ENCODE peak calls at places on chromosomes 4 and X, in nine cellular contexts. I is GM23248, H is thoracic aorta, J is astrocyte of the spinal cord, A is psoas muscle, Q is foreskin fibroblast, D is BJ, Z is pancreas, R is AG04450. Y is an unnamed sample.

GRCh38 chrX:103233263-103233662 is 18.4 kb downstream of the BEX4 start:
- DNase-seq in I (no peak), H (no peak), J (no peak), A (no peak), Q (no peak), D (no peak), Z (no peak), R (no peak), Y (no peak)

GRCh38 chrX:72545990-72546389 is 26.7 kb downstream of the HDAC8 start:
- DNase-seq in I (no peak), H (no peak), J (peak), A (no peak), Q (no peak), D (no peak), Z (no peak), R (no peak), Y (no peak)

GRCh38 chrX:3815896-3816664 is 102.6 kb upstream of the PRKX start:
- DNase-seq in I (peak), H (no peak), J (peak), A (peak), Q (peak), D (no peak), Z (peak), R (no peak), Y (no peak)

GRCh38 chr4:107050525-107051135 is 14.5 kb upstream of the DKK2 start:
- DNase-seq in I (peak), H (no peak), J (no peak), A (no peak), Q (no peak), D (no peak), Z (no peak), R (no peak), Y (no peak)

GRCh38 chr4:163191999-163192398 is 25.3 kb upstream of the NAF1 start:
- DNase-seq in I (peak), H (no peak), J (no peak), A (no peak), Q (no peak), D (no peak), Z (no peak), R (no peak), Y (no peak)

GRCh38 chr4:118086334-118086733 is 52.0 kb downstream of the NDST3 start:
- DNase-seq in I (peak), H (no peak), J (peak), A (no peak), Q (peak), D (peak), Z (no peak), R (no peak), Y (peak)

GRCh38 chr4:3399277-3400194 is 42.2 kb upstream of the HGFAC start:
- DNase-seq in I (peak), H (no peak), J (peak), A (no peak), Q (no peak), D (no peak), Z (no peak), R (no peak), Y (no peak)

GRCh38 chrX:40607381-40607780 is 15.8 kb upstream of the MPC1L start:
- DNase-seq in I (no peak), H (no peak), J (no peak), A (no peak), Q (no peak), D (no peak), Z (no peak), R (no peak), Y (no peak)

GRCh38 chr4:169279111-169279510 is 8.4 kb upstream of the SH3RF1 start:
- DNase-seq in I (no peak), H (no peak), J (peak), A (no peak), Q (peak), D (no peak), Z (no peak), R (no peak), Y (no peak)

GRCh38 chr4:28772066-28772465 is 1911.4 kb downstream of the STIM2 start:
- DNase-seq in I (peak), H (no peak), J (peak), A (no peak), Q (peak), D (peak), Z (no peak), R (peak), Y (peak)

GRCh38 chrX:149871940-149872339 is 9.0 kb upstream of the MAGEA8 start:
- DNase-seq in I (peak), H (no peak), J (no peak), A (no peak), Q (no peak), D (no peak), Z (no peak), R (no peak), Y (no peak)

GRCh38 chr4:33649015-33649414 is 2595.3 kb downstream of the ARAP2 start:
- DNase-seq in I (peak), H (no peak), J (peak), A (no peak), Q (peak), D (no peak), Z (no peak), R (no peak), Y (peak)

GRCh38 chrX:9662148-9662547 is 103.5 kb downstream of the GPR143 start:
- DNase-seq in I (peak), H (no peak), J (peak), A (no peak), Q (peak), D (no peak), Z (no peak), R (no peak), Y (no peak)

GRCh38 chr4:61336488-61336887 is 136.4 kb downstream of the ADGRL3 start:
- DNase-seq in I (no peak), H (no peak), J (no peak), A (no peak), Q (no peak), D (no peak), Z (no peak), R (no peak), Y (no peak)

GRCh38 chr4:3228881-3229280 is 20.1 kb upstream of the MSANTD1 start:
- DNase-seq in I (no peak), H (no peak), J (no peak), A (peak), Q (no peak), D (no peak), Z (no peak), R (no peak), Y (no peak)

DNA sequence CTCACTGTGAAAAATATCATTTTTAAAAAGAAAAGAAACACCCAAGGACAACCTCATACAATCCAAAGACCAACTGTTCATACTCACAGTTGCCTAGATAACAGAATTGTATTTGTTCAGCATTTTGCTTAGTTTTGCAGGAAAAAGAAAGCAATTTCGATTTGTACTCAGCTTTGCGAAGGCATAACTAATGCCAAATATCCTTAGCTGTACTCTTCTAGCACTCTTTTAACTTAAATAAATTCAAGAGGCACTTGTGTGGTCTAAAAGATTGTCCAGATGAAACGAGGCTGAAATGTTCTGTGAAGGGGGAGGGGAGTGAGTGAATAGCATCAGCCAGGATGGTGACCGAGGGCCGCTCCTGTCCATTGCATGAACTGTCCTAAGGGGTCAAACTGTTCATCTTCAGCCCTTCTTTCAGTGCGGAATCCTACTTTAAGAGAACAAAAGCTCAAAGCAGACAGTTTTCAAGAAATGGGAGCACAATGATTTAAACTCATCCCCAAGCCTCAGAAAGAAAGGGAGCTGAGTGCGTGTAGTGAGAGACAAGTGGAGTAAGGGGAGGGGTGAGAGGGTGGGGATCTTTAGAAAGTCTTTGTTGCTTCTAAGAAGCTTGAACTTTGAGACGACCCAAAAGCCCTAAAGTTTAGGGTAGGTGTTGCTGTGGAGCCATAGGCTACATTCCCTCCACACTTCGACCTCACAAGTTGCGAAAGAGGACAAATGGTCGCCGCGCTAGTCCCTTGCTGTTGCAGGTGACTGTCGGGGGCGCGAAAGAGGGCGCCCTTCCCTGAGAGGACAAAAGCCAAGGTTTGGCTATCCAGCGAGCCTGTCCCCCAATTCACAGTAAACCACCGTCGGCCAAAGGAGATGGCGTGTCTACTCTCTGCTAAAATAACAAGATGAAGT is 4.0 kb upstream of the NEUROG2 start:
- DNase-seq in I (no peak), H (no peak), J (no peak), A (no peak), Q (no peak), D (no peak), Z (no peak), R (no peak), Y (no peak)
- H3K4me3 ChIP-seq in I (no peak), H (no peak), J (no peak), A (no peak), Q (no peak), D (no peak), Z (no peak), R (no peak), Y (no peak)

GRCh38 chrX:134548257-134548732 is 88.3 kb downstream of the HPRT1 start:
- DNase-seq in I (peak), H (no peak), J (no peak), A (no peak), Q (no peak), D (no peak), Z (no peak), R (no peak), Y (no peak)
- H3K4me3 ChIP-seq in I (peak), H (peak), J (peak), A (peak), Q (peak), D (peak), Z (peak), R (peak), Y (peak)

GRCh38 chr4:74878323-74878722 is 54.6 kb upstream of the PARM1 start:
- DNase-seq in I (no peak), H (no peak), J (no peak), A (no peak), Q (no peak), D (no peak), Z (no peak), R (no peak), Y (no peak)

GRCh38 chr4:74875451-74875850 is 57.5 kb upstream of the PARM1 start:
- DNase-seq in I (no peak), H (no peak), J (no peak), A (no peak), Q (no peak), D (no peak), Z (no peak), R (no peak), Y (no peak)

GRCh38 chr4:74874785-74875367 is 58.0 kb upstream of the PARM1 start:
- DNase-seq in I (peak), H (no peak), J (peak), A (no peak), Q (peak), D (peak), Z (no peak), R (peak), Y (peak)

GRCh38 chr4:74873545-74874295 is 59.2 kb upstream of the PARM1 start:
- DNase-seq in I (no peak), H (no peak), J (no peak), A (no peak), Q (no peak), D (no peak), Z (no peak), R (no peak), Y (no peak)
- H3K4me3 ChIP-seq in I (no peak), H (peak), J (no peak), A (no peak), Q (no peak), D (no peak), Z (no peak), R (no peak), Y (no peak)

GRCh38 chr4:18815081-18815778 is 793.7 kb upstream of the LCORL start:
- DNase-seq in I (no peak), H (no peak), J (no peak), A (no peak), Q (no peak), D (no peak), Z (no peak), R (no peak), Y (no peak)

GRCh38 chr4:18815779-18816173 is 794.2 kb upstream of the LCORL start:
- DNase-seq in I (no peak), H (no peak), J (no peak), A (no peak), Q (no peak), D (no peak), Z (no peak), R (no peak), Y (no peak)

GRCh38 chr4:18816228-18816891 is 794.8 kb upstream of the LCORL start:
- DNase-seq in I (no peak), H (no peak), J (no peak), A (no peak), Q (no peak), D (no peak), Z (no peak), R (no peak), Y (no peak)

GRCh38 chr4:18813055-18813454 is 791.5 kb upstream of the LCORL start:
- DNase-seq in I (no peak), H (no peak), J (no peak), A (no peak), Q (no peak), D (no peak), Z (no peak), R (no peak), Y (no peak)

DNA sequence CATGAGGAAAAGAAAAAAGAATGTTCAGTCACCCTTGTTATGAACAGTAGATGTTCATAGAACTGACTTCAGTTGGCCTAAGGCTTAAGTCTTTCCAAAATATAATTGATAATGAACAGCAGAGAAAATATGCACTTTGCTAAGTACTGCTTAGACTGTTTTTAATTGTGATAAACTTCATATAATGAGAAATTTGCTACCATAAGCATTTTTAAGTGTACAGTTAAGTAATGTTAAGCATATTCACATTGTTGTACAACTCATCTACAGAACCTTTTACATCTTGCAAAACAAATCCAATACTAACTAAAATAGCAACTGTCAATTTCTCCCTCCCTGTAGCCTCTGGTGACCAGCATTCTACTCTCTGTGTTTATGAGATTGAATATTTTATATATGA is 792.2 kb upstream of the LCORL start:
- DNase-seq in I (no peak), H (no peak), J (no peak), A (no peak), Q (no peak), D (no peak), Z (no peak), R (no peak), Y (no peak)
- H3K4me3 ChIP-seq in I (no peak), H (no peak), J (no peak), A (no peak), Q (no peak), D (no peak), Z (no peak), R (no peak), Y (no peak)